ENCODE peak calls at places on chromosomes 4 and X, in nine cellular contexts. J is T-cell; I is SK-N-SH; Q is lower lobe of right lung; V is stimulated activated naive CD8-positive, alpha-beta T cell treated with anti-CD3 and anti-CD28 coated beads, Interleukin-15, Interleukin-2, amounts not matched to agents 100 U/mL and 50 U/mL, for 24 hours; Z is Karpas-422; G is K562; Y is kidney; F is stimulated activated CD8-positive, alpha-beta memory T cell treated with anti-CD3 and anti-CD28 coated beads, Interleukin-15, amount 100 ng/mL, for 4 hours. X is an unnamed sample.

GRCh38 chrX:150664290-150664689 is 28.9 kb upstream of the MTMR1 start:
- DNase-seq in J (no peak), I (peak), Q (peak), V (no peak), Z (peak), G (no peak), Y (peak), F (no peak), X (no peak)

GRCh38 chr4:55124337-55125076 is 888 bp downstream of the KDR start:
- DNase-seq in J (no peak), I (no peak), Q (no peak), V (no peak), Z (peak), G (no peak), Y (peak), F (no peak), X (no peak)

GRCh38 chrX:54633641-54634040 is 103.6 kb downstream of the GNL3L start:
- DNase-seq in J (no peak), I (no peak), Q (no peak), V (no peak), Z (no peak), G (no peak), Y (no peak), F (no peak), X (no peak)

GRCh38 chr4:132124624-132124974 is 1024.5 kb upstream of the PCDH10 start:
- DNase-seq in J (no peak), I (no peak), Q (no peak), V (no peak), Z (no peak), G (no peak), Y (no peak), F (no peak), X (no peak)

GRCh38 chr4:152590179-152591031 is 54.5 kb upstream of the FBXW7 start:
- DNase-seq in J (no peak), I (peak), Q (no peak), V (no peak), Z (no peak), G (no peak), Y (no peak), F (no peak), X (no peak)

GRCh38 chr4:123587983-123588494 is 191.4 kb downstream of the SPRY1 start:
- DNase-seq in J (no peak), I (peak), Q (no peak), V (no peak), Z (no peak), G (peak), Y (no peak), F (no peak), X (no peak)

GRCh38 chr4:89356086-89356485 is 48.5 kb upstream of the GPRIN3 start:
- DNase-seq in J (no peak), I (no peak), Q (no peak), V (no peak), Z (no peak), G (no peak), Y (no peak), F (no peak), X (no peak)

GRCh38 chr4:85132570-85132969 is 166.1 kb upstream of the WDFY3 start:
- DNase-seq in J (no peak), I (no peak), Q (no peak), V (no peak), Z (no peak), G (no peak), Y (no peak), F (no peak), X (no peak)

GRCh38 chrX:85930099-85930498 is 117.3 kb downstream of the CHM start:
- DNase-seq in J (no peak), I (no peak), Q (no peak), V (no peak), Z (no peak), G (peak), Y (no peak), F (no peak), X (no peak)

GRCh38 chrX:19888419-19888879 is 1.0 kb upstream of the SH3KBP1 start:
- DNase-seq in J (peak), I (peak), Q (no peak), V (peak), Z (peak), G (peak), Y (no peak), F (no peak), X (peak)

GRCh38 chr4:103032575-103032974 is 13.1 kb upstream of the SLC9B1 start:
- DNase-seq in J (no peak), I (peak), Q (no peak), V (no peak), Z (peak), G (peak), Y (no peak), F (no peak), X (no peak)

GRCh38 chr4:3384771-3385701 is 56.7 kb upstream of the HGFAC start:
- DNase-seq in J (no peak), I (no peak), Q (peak), V (no peak), Z (no peak), G (no peak), Y (peak), F (no peak), X (no peak)

GRCh38 chr4:148044889-148045352 is 313.0 kb downstream of the ARHGAP10 start:
- DNase-seq in J (no peak), I (peak), Q (no peak), V (no peak), Z (peak), G (peak), Y (no peak), F (no peak), X (no peak)

GRCh38 chr4:126268106-126268505 is 953.4 kb downstream of the FAT4 start:
- DNase-seq in J (no peak), I (no peak), Q (no peak), V (no peak), Z (no peak), G (no peak), Y (no peak), F (no peak), X (no peak)

GRCh38 chrX:72097081-72097480 is 34.6 kb downstream of the RTL5 start:
- DNase-seq in J (no peak), I (no peak), Q (no peak), V (no peak), Z (no peak), G (no peak), Y (no peak), F (no peak), X (no peak)

GRCh38 chr4:113675731-113676707 is 85.5 kb downstream of the CAMK2D start:
- DNase-seq in J (no peak), I (no peak), Q (no peak), V (no peak), Z (no peak), G (no peak), Y (no peak), F (no peak), X (no peak)

GRCh38 chrX:38803609-38804480 is 2.6 kb downstream of the MID1IP1 start:
- DNase-seq in J (peak), I (peak), Q (peak), V (peak), Z (no peak), G (peak), Y (peak), F (no peak), X (peak)

GRCh38 chr4:2432991-2433530 is 14.3 kb downstream of the CFAP99 start:
- DNase-seq in J (no peak), I (no peak), Q (no peak), V (no peak), Z (no peak), G (peak), Y (peak), F (no peak), X (no peak)

GRCh38 chrX:152819732-152820131 is 10.8 kb downstream of the CETN2 start:
- DNase-seq in J (no peak), I (no peak), Q (no peak), V (no peak), Z (peak), G (no peak), Y (no peak), F (no peak), X (no peak)

GRCh38 chr4:176840166-176840565 is 47.4 kb upstream of the VEGFC start:
- DNase-seq in J (no peak), I (no peak), Q (no peak), V (no peak), Z (no peak), G (no peak), Y (no peak), F (no peak), X (no peak)

GRCh38 chrX:128975716-128976115 is 547.6 kb downstream of the SMARCA1 start:
- DNase-seq in J (no peak), I (peak), Q (no peak), V (peak), Z (peak), G (peak), Y (no peak), F (no peak), X (no peak)

GRCh38 chr4:21134994-21135393 is 434.7 kb downstream of the PACRGL start:
- DNase-seq in J (no peak), I (peak), Q (no peak), V (no peak), Z (peak), G (no peak), Y (no peak), F (no peak), X (no peak)

GRCh38 chr4:86448891-86449290 is 89.0 kb upstream of the MAPK10 start:
- DNase-seq in J (no peak), I (no peak), Q (no peak), V (no peak), Z (no peak), G (no peak), Y (no peak), F (no peak), X (no peak)

GRCh38 chrX:63656871-63657580 is 128.0 kb downstream of the ARHGEF9 start:
- DNase-seq in J (no peak), I (no peak), Q (no peak), V (no peak), Z (no peak), G (no peak), Y (no peak), F (no peak), X (no peak)

GRCh38 chrX:150688911-150689451 is 4.2 kb upstream of the MTMR1 start:
- DNase-seq in J (no peak), I (no peak), Q (no peak), V (no peak), Z (no peak), G (no peak), Y (no peak), F (no peak), X (no peak)

GRCh38 chr4:158863296-158863695 is 94.5 kb downstream of the FNIP2 start:
- DNase-seq in J (no peak), I (no peak), Q (no peak), V (no peak), Z (no peak), G (no peak), Y (no peak), F (no peak), X (no peak)

GRCh38 chr4:181822005-181822375 is 421.2 kb upstream of the TENM3 start:
- DNase-seq in J (no peak), I (peak), Q (no peak), V (no peak), Z (no peak), G (no peak), Y (no peak), F (no peak), X (no peak)

X was measured in activated CD8-positive, alpha-beta memory T cell treated with anti-CD3 and anti-CD28 coated beads, Interleukin-2, amount 10 ng/mL, durations not matched to agents 7 days and 5 days.